ENCODE peak calls at places on chromosomes 13 and 19, in five cellular contexts. K is effector memory CD4-positive, alpha-beta T cell; E is tibial nerve; P is Karpas-422; M is heart right ventricle. U is an unnamed sample.

GRCh38 chr13:59425211-59425721 is 738.5 kb downstream of the DIAPH3 start:
- DNase-seq in M (no peak), P (no peak), K (no peak), E (no peak), U (no peak)

GRCh38 chr13:77222000-77222690 is 104.7 kb downstream of the MYCBP2 start:
- DNase-seq in P (no peak), K (no peak), E (no peak), M (no peak), U (no peak)

GRCh38 chr19:58544591-58545285 is 874 bp downstream of the TRIM28 start:
- DNase-seq in E (no peak), K (peak; percentile 70), M (peak; percentile 50), P (peak; percentile 73), U (no peak)

GRCh38 chr19:28333909-28334308 is 879.0 kb downstream of the UQCRFS1 start:
- DNase-seq in P (no peak), M (no peak), K (no peak), E (no peak), U (no peak)

GRCh38 chr13:93476175-93476574 is 249.6 kb downstream of the GPC6 start:
- DNase-seq in E (no peak), K (no peak), M (no peak), P (no peak), U (no peak)

GRCh38 chr13:36530050-36530789 is 97.9 kb downstream of the CCNA1 start:
- DNase-seq in M (no peak), E (no peak), P (no peak), K (no peak), U (peak; percentile 54)

GRCh38 chr19:44648536-44649370 is 5.0 kb downstream of the PVR start:
- DNase-seq in K (no peak), P (no peak), E (no peak), M (no peak), U (no peak)

GRCh38 chr13:23610187-23610576 is 40.0 kb downstream of the TNFRSF19 start:
- DNase-seq in M (peak; percentile 49), P (peak; percentile 27), E (no peak), K (no peak), U (no peak)

GRCh38 chr13:54709546-54709945 is 1680.9 kb downstream of the OLFM4 start:
- DNase-seq in E (no peak), M (no peak), K (no peak), P (no peak), U (no peak)

GRCh38 chr13:25652764-25653163 is 281.0 kb downstream of the ATP8A2 start:
- DNase-seq in M (no peak), K (no peak), P (no peak), E (no peak), U (no peak)

GRCh38 chr13:66665991-66666390 is 564.1 kb downstream of the PCDH9 start:
- DNase-seq in E (no peak), P (no peak), M (no peak), K (no peak), U (no peak)

GRCh38 chr19:22438011-22438410 is 15.9 kb upstream of the ZNF98 start:
- DNase-seq in P (no peak), M (no peak), K (no peak), E (no peak), U (no peak)

GRCh38 chr13:39353988-39354387 is 249.0 kb downstream of the LHFPL6 start:
- DNase-seq in K (no peak), E (no peak), P (no peak), M (no peak), U (no peak)

GRCh38 chr13:44050450-44051063 is 170.9 kb downstream of the LACC1 start:
- DNase-seq in M (no peak), E (peak; percentile 15), P (peak; percentile 70), K (no peak), U (no peak)

GRCh38 chr13:48232420-48233096 is 448 bp upstream of the ITM2B start:
- DNase-seq in M (no peak), E (no peak), P (no peak), K (no peak), U (peak; percentile 51)

GRCh38 chr19:31144069-31144468 is 205.2 kb downstream of the TSHZ3 start:
- DNase-seq in K (no peak), E (no peak), P (no peak), M (no peak), U (no peak)

GRCh38 chr13:28408235-28408848 is 86.6 kb downstream of the FLT1 start:
- DNase-seq in P (no peak), M (peak; percentile 57), K (no peak), E (no peak), U (peak; percentile 23)

GRCh38 chr19:50688766-50689165 is 30.8 kb downstream of the SHANK1 start:
- DNase-seq in M (no peak), K (no peak), E (no peak), P (no peak), U (no peak)

GRCh38 chr19:41264581-41265375 is 606 bp downstream of the HNRNPUL1 start:
- DNase-seq in P (peak; percentile 89), E (peak; percentile 20), M (peak; percentile 53), K (no peak), U (peak; percentile 55)

GRCh38 chr19:9913237-9914000 is 22.9 kb downstream of the OLFM2 start:
- DNase-seq in M (no peak), P (no peak), K (no peak), E (no peak), U (no peak)

GRCh38 chr19:1672038-1672768 is 19.8 kb upstream of the TCF3 start:
- DNase-seq in E (no peak), K (no peak), P (peak; percentile 86), M (peak; percentile 50), U (peak; percentile 34)

GRCh38 chr19:3618811-3619630 is 7.6 kb downstream of the CACTIN start:
- DNase-seq in E (no peak), K (no peak), P (no peak), M (peak; percentile 13), U (no peak)

GRCh38 chr19:29029271-29029670 is 183.7 kb downstream of the UQCRFS1 start:
- DNase-seq in K (no peak), P (no peak), E (no peak), M (no peak), U (no peak)

GRCh38 chr19:19111138-19111835 is 27.0 kb downstream of the TMEM161A start:
- DNase-seq in E (no peak), M (no peak), K (no peak), P (no peak), U (no peak)

GRCh38 chr19:47032171-47032811 is 12.7 kb downstream of the NPAS1 start:
- DNase-seq in K (peak; percentile 22), P (peak; percentile 85), M (peak; percentile 48), E (no peak), U (no peak)

GRCh38 chr13:40371531-40372125 is 294.8 kb downstream of the FOXO1 start:
- DNase-seq in K (no peak), P (no peak), E (no peak), M (no peak), U (no peak)

GRCh38 chr13:38783992-38784875 is 97.4 kb downstream of the FREM2 start:
- DNase-seq in K (no peak), E (peak; percentile 27), P (no peak), M (no peak), U (no peak)

GRCh38 chr13:109408596-109409382 is 377.6 kb downstream of the IRS2 start:
- DNase-seq in E (no peak), P (no peak), K (no peak), M (no peak), U (no peak)

GRCh38 chr13:75635621-75636338 is at the start of gene LMO7:
- DNase-seq in M (peak; percentile 61), P (no peak), K (peak; percentile 55), E (peak; percentile 6), U (no peak)

GRCh38 chr13:26459276-26460131 is 98.0 kb upstream of the WASF3 start:
- DNase-seq in K (no peak), M (peak; percentile 67), P (no peak), E (no peak), U (no peak)

GRCh38 chr13:96960379-96960778 is 33.9 kb downstream of the OXGR1 start:
- DNase-seq in M (no peak), K (no peak), P (no peak), E (no peak), U (no peak)

GRCh38 chr19:4534836-4535658 is at the start of gene PLIN5:
- DNase-seq in K (no peak), P (peak; percentile 81), E (peak; percentile 43), M (peak; percentile 83), U (peak; percentile 55)

GRCh38 chr19:19900124-19900523 is 622 bp upstream of the ZNF93 start:
- DNase-seq in E (no peak), K (no peak), P (no peak), M (no peak), U (no peak)

GRCh38 chr19:2494084-2494446 is 18.1 kb downstream of the GADD45B start:
- DNase-seq in E (no peak), K (no peak), P (peak; percentile 29), M (no peak), U (no peak)

GRCh38 chr19:51407631-51408131 is 9.8 kb downstream of the SIGLEC10 start:
- DNase-seq in P (peak; percentile 97), E (no peak), M (no peak), K (no peak), U (no peak)

DNA sequence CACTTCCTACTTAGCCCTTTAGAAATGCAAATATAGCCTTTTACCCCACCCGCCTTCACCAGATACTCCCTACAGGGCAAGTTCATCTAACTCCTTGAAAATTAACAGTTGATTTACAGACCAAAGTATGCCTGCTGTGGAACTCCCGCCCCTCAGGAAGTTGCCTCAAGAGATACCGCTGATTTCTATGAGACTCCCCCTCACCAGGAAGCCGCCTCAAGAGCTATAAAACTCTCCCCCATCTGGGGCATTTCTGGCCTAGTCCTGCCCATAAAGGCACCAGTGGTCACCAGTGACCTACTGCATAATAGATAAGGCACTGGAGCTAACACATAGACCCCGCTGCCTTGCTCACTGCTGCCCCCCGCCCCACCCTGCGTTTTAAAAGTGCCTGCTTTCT is 201.7 kb upstream of the UBL3 start:
- DNase-seq in P (no peak), M (no peak), E (no peak), K (no peak), U (no peak)
- H3K4me3 ChIP-seq in P (no peak overlapping the region), M (no peak overlapping the region), E (no peak overlapping the region), K (no peak overlapping the region), U (no peak overlapping the region)

DNA sequence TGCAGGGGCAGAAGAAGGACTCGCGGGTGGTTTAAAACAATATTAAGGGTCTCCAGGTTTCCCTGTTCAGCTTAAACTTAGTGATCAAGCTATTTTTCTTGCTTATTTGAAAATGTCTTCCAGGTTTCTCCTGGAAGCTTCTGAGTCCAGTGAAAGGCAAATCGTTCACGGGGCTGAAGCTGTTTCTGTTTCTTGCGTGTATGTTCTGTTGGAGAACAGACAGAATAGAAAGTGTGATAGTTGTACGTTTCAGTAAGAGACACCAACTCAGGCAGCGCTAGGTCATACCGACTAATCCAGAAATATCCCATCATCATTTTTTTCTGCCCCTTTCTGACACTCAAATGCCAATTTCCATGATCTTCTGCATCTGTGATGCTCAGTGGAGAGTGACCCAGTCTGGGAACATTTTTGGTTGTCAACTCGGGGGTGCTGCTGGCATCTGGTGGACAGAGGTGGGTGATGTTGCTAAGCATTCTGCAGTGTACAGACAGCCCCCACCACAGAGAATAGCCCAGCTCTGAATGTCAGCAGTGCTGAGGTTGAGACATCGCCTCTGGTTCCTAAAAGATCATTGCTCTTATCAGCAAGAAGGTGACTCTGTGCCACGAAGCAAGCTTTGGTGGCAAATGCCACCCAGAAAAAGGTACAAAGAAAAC is 4.3 kb downstream of the KLF2 start:
- DNase-seq in M (no peak), P (no peak), E (no peak), K (peak; percentile 60), U (no peak)
- H3K4me3 ChIP-seq in M (peak overlapping the region; percentile 90), P (no peak overlapping the region), E (peak overlapping the region; percentile 61), K (peak overlapping the region; percentile 98), U (no peak overlapping the region)

GRCh38 chr13:98484289-98485219 is 92.4 kb downstream of the STK24 start:
- DNase-seq in P (no peak), K (peak; percentile 84), E (peak; percentile 50), M (peak; percentile 37), U (peak; percentile 77)
- H3K4me3 ChIP-seq in P (no peak overlapping the region), K (no peak overlapping the region), E (no peak overlapping the region), M (no peak overlapping the region), U (no peak overlapping the region)

GRCh38 chr19:17685451-17686026 is 2.6 kb downstream of the UNC13A start:
- DNase-seq in E (no peak), M (no peak), P (no peak), K (no peak), U (no peak)
- H3K4me3 ChIP-seq in E (no peak overlapping the region), M (no peak overlapping the region), P (no peak overlapping the region), K (no peak overlapping the region), U (no peak overlapping the region)

U was measured in uterus.